ENCODE peak calls at places on chromosomes 7 and 10, in nine cellular contexts. G is stimulated activated CD8-positive, alpha-beta memory T cell treated with anti-CD3 and anti-CD28 coated beads, Interleukin-15, amount 100 ng/mL, for 4 hours; O is lower lobe of right lung; N is T-helper 9 cell; M is posterior cingulate gyrus; J is NCI-H1105; C is GM13976; P is BJ; Q is Karpas-422. D is an unnamed sample.

GRCh38 chr7:1459930-1460756 is 873 bp upstream of the MICALL2 start:
- DNase-seq in G (no peak), O (peak), N (peak), M (no peak), J (no peak), C (peak), P (no peak), Q (no peak), D (no peak)

GRCh38 chr7:24836084-24836483 is 78.8 kb upstream of the GSDME start:
- DNase-seq in G (no peak), O (no peak), N (no peak), M (no peak), J (no peak), C (peak), P (no peak), Q (peak), D (no peak)

GRCh38 chr10:132793871-132794849 is 8.2 kb upstream of the NKX6-2 start:
- DNase-seq in G (no peak), O (no peak), N (no peak), M (no peak), J (peak), C (no peak), P (no peak), Q (peak), D (no peak)

GRCh38 chr7:44112997-44113763 is 9.0 kb downstream of the AEBP1 start:
- DNase-seq in G (no peak), O (no peak), N (no peak), M (no peak), J (peak), C (no peak), P (no peak), Q (no peak), D (no peak)

GRCh38 chr10:132977076-132977475 is 34.7 kb upstream of the CFAP46 start:
- DNase-seq in G (no peak), O (peak), N (no peak), M (no peak), J (no peak), C (no peak), P (no peak), Q (no peak), D (no peak)

GRCh38 chr10:55630491-55631056 is 730.5 kb downstream of the ZWINT start:
- DNase-seq in G (no peak), O (peak), N (no peak), M (no peak), J (no peak), C (no peak), P (no peak), Q (no peak), D (no peak)

GRCh38 chr7:44184221-44184873 is 4.9 kb downstream of the GCK start:
- DNase-seq in G (no peak), O (no peak), N (no peak), M (no peak), J (no peak), C (no peak), P (peak), Q (no peak), D (no peak)

GRCh38 chr10:71396084-71396713 is 521 bp upstream of the CDH23 start:
- DNase-seq in G (no peak), O (no peak), N (no peak), M (no peak), J (peak), C (peak), P (no peak), Q (no peak), D (no peak)

GRCh38 chr7:28767356-28767755 is 190.8 kb downstream of the TRIL start:
- DNase-seq in G (no peak), O (no peak), N (no peak), M (no peak), J (no peak), C (no peak), P (no peak), Q (no peak), D (no peak)

GRCh38 chr10:59675812-59676211 is 33.8 kb downstream of the SLC16A9 start:
- DNase-seq in G (no peak), O (no peak), N (no peak), M (no peak), J (no peak), C (no peak), P (no peak), Q (peak), D (no peak)

GRCh38 chr10:28241766-28242399 is 61.0 kb downstream of the MPP7 start:
- DNase-seq in G (no peak), O (no peak), N (peak), M (no peak), J (peak), C (peak), P (no peak), Q (peak), D (no peak)

GRCh38 chr7:141575654-141576448 is 24.6 kb downstream of the AGK start:
- DNase-seq in G (no peak), O (no peak), N (no peak), M (no peak), J (no peak), C (no peak), P (no peak), Q (no peak), D (no peak)

GRCh38 chr7:139708541-139708940 is 69.3 kb downstream of the HIPK2 start:
- DNase-seq in G (no peak), O (no peak), N (no peak), M (no peak), J (no peak), C (peak), P (no peak), Q (peak), D (no peak)

GRCh38 chr7:72492446-72492845 is 80.3 kb upstream of the CALN1 start:
- DNase-seq in G (no peak), O (no peak), N (no peak), M (no peak), J (no peak), C (no peak), P (no peak), Q (no peak), D (no peak)

GRCh38 chr7:8389898-8390642 is 43.3 kb upstream of the NXPH1 start:
- DNase-seq in G (no peak), O (no peak), N (no peak), M (peak), J (no peak), C (no peak), P (no peak), Q (peak), D (no peak)

GRCh38 chr10:60139798-60140566 is 233.6 kb upstream of the CCDC6 start:
- DNase-seq in G (no peak), O (no peak), N (no peak), M (no peak), J (no peak), C (no peak), P (peak), Q (no peak), D (no peak)

GRCh38 chr10:20369863-20370736 is 527.0 kb downstream of the NEBL start:
- DNase-seq in G (no peak), O (no peak), N (no peak), M (no peak), J (no peak), C (no peak), P (no peak), Q (no peak), D (no peak)

GRCh38 chr10:43809211-43809930 is 160.7 kb upstream of the ZNF32 start:
- DNase-seq in G (no peak), O (no peak), N (no peak), M (no peak), J (no peak), C (no peak), P (peak), Q (no peak), D (no peak)

GRCh38 chr7:82331234-82331633 is 112.3 kb downstream of the CACNA2D1 start:
- DNase-seq in G (no peak), O (no peak), N (no peak), M (no peak), J (no peak), C (no peak), P (no peak), Q (no peak), D (no peak)

GRCh38 chr7:2109936-2110585 is 122.7 kb downstream of the MAD1L1 start:
- DNase-seq in G (peak), O (no peak), N (no peak), M (no peak), J (no peak), C (peak), P (peak), Q (peak), D (no peak)

GRCh38 chr10:52256832-52257691 is 57.0 kb upstream of the DKK1 start:
- DNase-seq in G (no peak), O (no peak), N (no peak), M (no peak), J (no peak), C (peak), P (no peak), Q (no peak), D (no peak)

GRCh38 chr10:89580243-89580642 is 44.8 kb upstream of the SLC16A12 start:
- DNase-seq in G (no peak), O (no peak), N (no peak), M (no peak), J (no peak), C (no peak), P (no peak), Q (no peak), D (no peak)

GRCh38 chr7:2807846-2808772 is 36.0 kb downstream of the GNA12 start:
- DNase-seq in G (no peak), O (no peak), N (no peak), M (no peak), J (no peak), C (peak), P (no peak), Q (no peak), D (no peak)

GRCh38 chr10:98489561-98490481 is 43.1 kb upstream of the HPS1 start:
- DNase-seq in G (no peak), O (no peak), N (no peak), M (no peak), J (no peak), C (no peak), P (no peak), Q (no peak), D (no peak)

GRCh38 chr10:79608505-79609375 is 2.0 kb upstream of the SFTPA1 start:
- DNase-seq in G (no peak), O (no peak), N (peak), M (no peak), J (peak), C (peak), P (no peak), Q (peak), D (peak)

GRCh38 chr7:80124870-80125269 is 9.8 kb upstream of the GNAI1 start:
- DNase-seq in G (no peak), O (no peak), N (no peak), M (no peak), J (no peak), C (no peak), P (no peak), Q (no peak), D (no peak)

GRCh38 chr10:103795634-103796265 is 59.6 kb downstream of the SH3PXD2A start:
- DNase-seq in G (no peak), O (no peak), N (no peak), M (no peak), J (no peak), C (no peak), P (no peak), Q (no peak), D (no peak)

GRCh38 chr7:159154243-159154642 is 9.6 kb upstream of the VIPR2 start:
- DNase-seq in G (no peak), O (no peak), N (no peak), M (no peak), J (no peak), C (no peak), P (no peak), Q (peak), D (no peak)

GRCh38 chr7:17674166-17674955 is 265.9 kb downstream of the SNX13 start:
- DNase-seq in G (no peak), O (no peak), N (no peak), M (no peak), J (no peak), C (no peak), P (peak), Q (no peak), D (no peak)

GRCh38 chr7:19268737-19269136 is 123.5 kb upstream of the FERD3L start:
- DNase-seq in G (no peak), O (no peak), N (no peak), M (no peak), J (no peak), C (no peak), P (no peak), Q (no peak), D (no peak)

GRCh38 chr7:112233048-112233697 is 26.7 kb downstream of the ZNF277 start:
- DNase-seq in G (no peak), O (no peak), N (no peak), M (no peak), J (no peak), C (no peak), P (no peak), Q (no peak), D (no peak)

GRCh38 chr10:29874604-29875269 is 184.6 kb downstream of the JCAD start:
- DNase-seq in G (no peak), O (no peak), N (no peak), M (no peak), J (no peak), C (no peak), P (no peak), Q (no peak), D (no peak)

D was measured in T-helper 17 cell.